ENCODE peak calls at places on chromosomes 3 and 15, in five cellular contexts. A is upper lobe of right lung, C is bronchial epithelial cell, J is fibroblast of lung, K is dorsolateral prefrontal cortex. N is an unnamed sample.
A peak's percentile ranks its signal among the peaks of the same experiment; 100 is the strongest.

GRCh38 chr3:142501004-142501926 is 53.4 kb upstream of the XRN1 start:
- DNase-seq in A (no peak), C (peak; percentile 76), J (peak; percentile 81), K (no peak), N (peak; percentile 71)

GRCh38 chr15:25670025-25670554 is 193.0 kb downstream of the ATP10A start:
- DNase-seq in A (peak; percentile 68), C (no peak), J (peak; percentile 53), K (peak; percentile 82), N (peak; percentile 42)

GRCh38 chr3:122263058-122263457 is 62.0 kb upstream of the CSTA start:
- DNase-seq in A (no peak), C (no peak), J (no peak), K (no peak), N (no peak)

GRCh38 chr3:79954756-79955155 is 187.0 kb upstream of the ROBO1 start:
- DNase-seq in A (no peak), C (peak; percentile 9), J (no peak), K (no peak), N (no peak)

GRCh38 chr3:184766555-184767261 is 45.3 kb upstream of the VPS8 start:
- DNase-seq in A (no peak), C (peak; percentile 99), J (peak; percentile 42), K (no peak), N (no peak)

GRCh38 chr15:72276326-72276700 is 4.0 kb upstream of the PARP6 start:
- DNase-seq in A (no peak), C (no peak), J (no peak), K (no peak), N (no peak)

GRCh38 chr3:14946749-14947104 is 656 bp upstream of the NR2C2 start:
- DNase-seq in A (no peak), C (peak; percentile 15), J (peak; percentile 26), K (no peak), N (no peak)

GRCh38 chr3:124800511-124801374 is 70.5 kb downstream of the UMPS start:
- DNase-seq in A (no peak), C (no peak), J (peak; percentile 35), K (peak; percentile 52), N (no peak)

GRCh38 chr15:59696332-59696731 is 7.2 kb upstream of the BNIP2 start:
- DNase-seq in A (no peak), C (no peak), J (no peak), K (no peak), N (no peak)

GRCh38 chr15:99703603-99704443 is 29.4 kb downstream of the LYSMD4 start:
- DNase-seq in A (no peak), C (peak; percentile 94), J (peak; percentile 96), K (no peak), N (peak; percentile 58)

GRCh38 chr15:80182611-80183210 is 29.9 kb downstream of the FAH start:
- DNase-seq in A (no peak), C (no peak), J (peak; percentile 84), K (peak; percentile 30), N (no peak)

GRCh38 chr3:154931484-154931883 is 148.6 kb upstream of the MME start:
- DNase-seq in A (no peak), C (peak; percentile 49), J (peak; percentile 87), K (no peak), N (no peak)

GRCh38 chr3:144773344-144773743 is 801.7 kb downstream of the DIPK2A start:
- DNase-seq in A (no peak), C (no peak), J (no peak), K (no peak), N (no peak)

GRCh38 chr3:181265750-181266333 is 276.3 kb upstream of the DNAJC19 start:
- DNase-seq in A (no peak), C (peak; percentile 10), J (peak; percentile 1), K (no peak), N (no peak)

GRCh38 chr3:122560680-122561079 is 3.4 kb downstream of the PARP9 start:
- DNase-seq in A (no peak), C (peak; percentile 72), J (peak; percentile 79), K (no peak), N (no peak)

GRCh38 chr15:41659190-41659589 is 1.0 kb upstream of the MGA start:
- DNase-seq in A (no peak), C (no peak), J (no peak), K (no peak), N (no peak)
- H3K4me3 ChIP-seq in A (no peak overlapping the region), C (no peak overlapping the region), J (no peak overlapping the region), K (no peak overlapping the region), N (no peak overlapping the region)

GRCh38 chr3:60841355-60841754 is 409.9 kb downstream of the FHIT start:
- DNase-seq in A (no peak), C (no peak), J (peak; percentile 24), K (no peak), N (peak; percentile 16)

GRCh38 chr3:60835796-60836195 is 415.5 kb downstream of the FHIT start:
- DNase-seq in A (no peak), C (no peak), J (no peak), K (no peak), N (no peak)

GRCh38 chr3:60839242-60839641 is 412.0 kb downstream of the FHIT start:
- DNase-seq in A (no peak), C (peak; percentile 9), J (peak; percentile 1), K (no peak), N (no peak)
- TF ChIP-seq CTCF in A (no peak), C (peak; percentile 1), J (no peak), K (peak; percentile 55), N (peak; percentile 5)

GRCh38 chr15:33678606-33679005 is 289.7 kb upstream of the CHRM5 start:
- DNase-seq in A (no peak), C (no peak), J (no peak), K (no peak), N (no peak)

GRCh38 chr15:33670567-33670966 is 297.7 kb upstream of the CHRM5 start:
- DNase-seq in A (no peak), C (no peak), J (no peak), K (no peak), N (no peak)

GRCh38 chr15:33671456-33671855 is 296.8 kb upstream of the CHRM5 start:
- DNase-seq in A (no peak), C (no peak), J (no peak), K (no peak), N (no peak)

GRCh38 chr15:33679065-33679464 is 289.2 kb upstream of the CHRM5 start:
- DNase-seq in A (no peak), C (no peak), J (no peak), K (no peak), N (no peak)

DNA sequence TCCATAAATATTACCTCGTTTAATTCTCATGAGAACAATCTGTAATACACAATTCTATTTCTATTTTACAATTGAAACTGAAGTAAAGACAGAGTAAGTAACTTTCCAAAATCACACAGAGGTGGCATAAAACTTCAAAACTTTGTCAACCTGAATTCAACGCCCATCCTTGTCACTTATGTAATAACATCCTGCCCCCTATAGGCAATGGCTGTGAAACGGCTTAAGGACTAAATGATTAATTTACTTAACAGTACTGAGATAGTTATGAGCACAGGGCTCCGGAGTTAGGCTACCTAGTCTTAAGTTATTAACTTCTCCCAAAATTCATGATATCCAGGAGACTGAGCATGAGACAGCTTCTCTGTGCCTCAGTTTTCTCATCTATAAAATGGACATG is 293.1 kb upstream of the CHRM5 start:
- DNase-seq in A (no peak), C (peak; percentile 56), J (peak; percentile 32), K (no peak), N (no peak)
- H3K4me3 ChIP-seq in A (no peak overlapping the region), C (no peak overlapping the region), J (no peak overlapping the region), K (no peak overlapping the region), N (no peak overlapping the region)

DNA sequence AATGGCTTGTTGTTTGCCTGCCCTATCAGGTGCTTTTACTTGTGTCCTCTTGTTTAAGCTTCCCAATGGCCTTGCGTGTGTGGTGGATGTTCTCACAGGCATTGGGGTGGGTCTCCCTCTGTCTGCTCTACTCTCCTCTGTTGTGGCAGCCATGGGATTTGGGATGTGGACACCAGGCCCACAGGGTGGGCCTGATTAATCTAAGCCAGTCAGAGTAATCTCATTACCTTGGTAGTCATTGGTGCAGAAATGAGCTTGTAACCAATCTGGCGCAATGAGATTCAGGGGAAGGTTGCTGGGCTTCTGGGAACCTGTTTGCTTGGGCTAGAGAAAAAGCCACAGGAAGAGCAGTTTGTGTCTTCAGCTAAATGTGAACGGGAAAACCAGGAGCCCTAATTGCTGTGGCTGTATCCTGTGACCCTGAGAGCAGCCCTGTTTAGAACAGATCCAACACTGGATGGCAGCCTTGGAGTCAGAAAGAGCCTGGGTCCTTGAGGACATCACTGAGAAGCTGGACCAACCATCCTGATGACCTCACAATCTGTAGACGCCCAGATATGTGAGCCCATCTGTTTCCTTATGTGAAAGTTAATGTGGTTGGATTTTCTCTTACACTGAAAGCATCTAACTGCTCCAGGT is 157.3 kb upstream of the UBE2E1 start:
- DNase-seq in A (no peak), C (no peak), J (peak; percentile 66), K (no peak), N (no peak)
- TF ChIP-seq CTCF in A (no peak), C (no peak), J (peak; percentile 20), K (peak; percentile 18), N (peak; percentile 14)

GRCh38 chr3:176766862-176767261 is 430.4 kb downstream of the TBL1XR1 start:
- DNase-seq in A (no peak), C (peak; percentile 77), J (no peak), K (no peak), N (no peak)
- H3K4me3 ChIP-seq in A (no peak overlapping the region), C (no peak overlapping the region), J (no peak overlapping the region), K (no peak overlapping the region), N (no peak overlapping the region)

GRCh38 chr3:183634707-183635106 is 716 bp upstream of the KLHL24 start:
- DNase-seq in A (no peak), C (no peak), J (no peak), K (no peak), N (no peak)

GRCh38 chr3:183636221-183637105 is 1.0 kb downstream of the KLHL24 start:
- DNase-seq in A (peak; percentile 96), C (peak; percentile 88), J (peak; percentile 95), K (peak; percentile 95), N (peak; percentile 90)

GRCh38 chr3:183635107-183635430 is 354 bp upstream of the KLHL24 start:
- DNase-seq in A (no peak), C (no peak), J (no peak), K (no peak), N (no peak)

GRCh38 chr3:183637106-183637486 is 1.7 kb downstream of the KLHL24 start:
- DNase-seq in A (no peak), C (no peak), J (no peak), K (no peak), N (no peak)

DNA sequence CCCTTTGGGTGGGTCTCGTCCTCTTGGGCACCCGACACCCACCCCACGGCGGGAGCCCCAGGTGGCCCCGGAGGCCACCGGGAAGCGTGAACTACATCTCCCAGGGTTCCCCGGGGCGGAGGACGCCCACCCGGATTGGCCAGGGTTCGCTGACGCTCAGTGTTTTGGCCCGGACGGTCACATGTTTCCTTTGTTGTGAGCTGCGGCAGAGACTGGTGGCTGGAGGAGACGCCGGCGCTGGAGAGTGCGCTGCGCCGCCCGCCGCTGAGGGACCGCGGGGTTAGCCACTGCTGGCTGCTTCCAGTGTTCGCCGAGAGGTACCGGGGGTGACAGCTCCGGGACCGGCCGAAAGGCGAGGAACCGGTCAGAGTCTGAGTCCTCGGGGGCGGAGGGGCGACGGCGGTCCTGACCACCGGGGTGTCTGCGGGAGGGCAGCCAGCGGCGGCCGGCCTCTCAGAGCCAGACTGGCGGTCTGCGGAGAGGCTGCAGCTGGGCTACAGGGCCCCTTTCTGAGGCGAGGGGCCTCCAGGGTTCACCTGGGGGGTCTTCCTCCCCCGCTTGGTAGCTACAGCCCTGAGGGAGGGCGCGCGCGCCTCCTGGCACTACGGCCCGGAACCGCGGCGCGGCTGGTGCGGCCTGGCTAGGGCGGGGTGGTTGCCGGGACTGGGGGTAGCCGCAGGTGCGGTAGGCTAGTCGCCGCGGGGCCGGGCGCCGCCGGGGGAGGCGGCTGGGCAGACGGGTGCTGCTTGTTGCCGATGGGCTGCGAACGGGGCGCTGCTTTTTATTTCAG is at the start of gene KLHL24:
- DNase-seq in A (peak; percentile 96), C (peak; percentile 84), J (peak; percentile 93), K (peak; percentile 97), N (peak; percentile 77)
- TF ChIP-seq CTCF in A (peak; percentile 7), C (peak; percentile 2), J (no peak), K (peak; percentile 16), N (peak; percentile 0)

GRCh38 chr3:170360476-170360875 is 3.0 kb downstream of the SKIL start:
- DNase-seq in A (no peak), C (no peak), J (peak; percentile 62), K (no peak), N (no peak)
- H3K4me3 ChIP-seq in A (peak overlapping the region; percentile 8), C (no peak overlapping the region), J (peak overlapping the region; percentile 73), K (no peak overlapping the region), N (peak overlapping the region; percentile 81)